ENCODE peak calls at places on chromosomes 4 and X, in eight cellular contexts. A, H, C, L, G, N, X and B are unnamed samples.

GRCh38 chr4:8495803-8496202 is 55.2 kb downstream of the TRMT44 start:
- DNase-seq in X (no peak), N (no peak), C (no peak), H (no peak), L (no peak), G (no peak), A (no peak), B (no peak)

GRCh38 chrX:154526901-154527675 is 11.1 kb upstream of the FAM3A start:
- DNase-seq in N (peak; percentile 84), X (peak; percentile 76), C (peak; percentile 67), G (peak; percentile 80), L (peak; percentile 80), A (peak; percentile 45), H (peak; percentile 86), B (peak; percentile 37)

GRCh38 chrX:110211340-110211739 is 106.5 kb downstream of the AMMECR1 start:
- DNase-seq in L (no peak), A (no peak), N (no peak), C (no peak), X (peak; percentile 33), H (no peak), G (no peak), B (no peak)

GRCh38 chr4:79657379-79657778 is 249.4 kb upstream of the GK2 start:
- DNase-seq in G (no peak), A (no peak), H (no peak), X (no peak), L (no peak), N (no peak), C (no peak), B (no peak)

GRCh38 chr4:36337665-36338064 is 56.2 kb downstream of the DTHD1 start:
- DNase-seq in L (no peak), G (no peak), H (no peak), X (no peak), N (no peak), C (no peak), A (no peak), B (no peak)

GRCh38 chr4:128427832-128428366 is 140.3 kb upstream of the PGRMC2 start:
- DNase-seq in N (peak; percentile 85), H (no peak), X (peak; percentile 86), L (peak; percentile 59), A (peak; percentile 56), C (no peak), G (no peak), B (peak; percentile 82)

GRCh38 chr4:44996276-44996845 is 270.0 kb upstream of the GNPDA2 start:
- DNase-seq in L (no peak), N (no peak), A (no peak), G (no peak), C (no peak), X (no peak), H (no peak), B (no peak)

GRCh38 chrX:44596277-44596676 is 53.6 kb upstream of the FUNDC1 start:
- DNase-seq in N (no peak), C (no peak), G (no peak), H (no peak), X (no peak), A (no peak), L (no peak), B (no peak)

GRCh38 chr4:1639299-1639868 is 44.7 kb downstream of the FAM53A start:
- DNase-seq in X (no peak), A (no peak), H (no peak), G (no peak), C (no peak), L (no peak), N (no peak), B (no peak)

GRCh38 chr4:26032572-26033320 is 118.7 kb downstream of the SMIM20 start:
- DNase-seq in C (no peak), X (peak; percentile 63), N (peak; percentile 91), L (no peak), G (no peak), A (peak; percentile 85), H (no peak), B (no peak)

GRCh38 chr4:15504041-15504440 is 34.4 kb downstream of the CC2D2A start:
- DNase-seq in G (no peak), A (no peak), X (no peak), H (no peak), L (no peak), N (no peak), C (no peak), B (no peak)

GRCh38 chr4:103097112-103097511 is 2.5 kb downstream of the BDH2 start:
- DNase-seq in L (no peak), A (no peak), N (no peak), G (no peak), H (no peak), X (no peak), C (no peak), B (no peak)

GRCh38 chr4:4533461-4534169 is 8.2 kb downstream of the STX18 start:
- DNase-seq in G (no peak), X (no peak), L (no peak), H (no peak), N (no peak), A (no peak), C (no peak), B (peak; percentile 54)

GRCh38 chrX:117895418-117895817 is 221.2 kb downstream of the KLHL13 start:
- DNase-seq in H (no peak), N (no peak), L (no peak), X (no peak), A (peak; percentile 3), G (no peak), C (no peak), B (no peak)

GRCh38 chr4:74969507-74970474 is 36.9 kb downstream of the PARM1 start:
- DNase-seq in H (peak; percentile 66), C (no peak), N (peak; percentile 5), G (no peak), A (no peak), X (peak; percentile 3), L (no peak), B (no peak)

GRCh38 chr4:149409186-149410056 is 406.2 kb downstream of the IQCM start:
- DNase-seq in H (peak; percentile 61), C (no peak), L (peak; percentile 85), A (peak; percentile 82), X (peak; percentile 84), N (peak; percentile 84), G (no peak), B (peak; percentile 26)

GRCh38 chrX:43753637-43754036 is 97.5 kb downstream of the MAOA start:
- DNase-seq in A (no peak), L (no peak), G (no peak), H (no peak), X (peak; percentile 5), C (no peak), N (no peak), B (no peak)

GRCh38 chrX:154048398-154048797 is 28.7 kb upstream of the IRAK1 start:
- DNase-seq in H (no peak), A (no peak), C (no peak), L (peak; percentile 61), G (no peak), N (no peak), X (no peak), B (no peak)

GRCh38 chrX:98637451-98637850 is 1753.7 kb downstream of the RPA4 start:
- DNase-seq in L (no peak), A (no peak), C (no peak), H (no peak), N (no peak), G (no peak), X (no peak), B (no peak)

GRCh38 chr4:84931274-84931673 is 35.2 kb downstream of the WDFY3 start:
- DNase-seq in X (no peak), H (no peak), C (no peak), A (no peak), L (no peak), N (no peak), G (no peak), B (no peak)

GRCh38 chrX:72045141-72045540 is 86.6 kb downstream of the RTL5 start:
- DNase-seq in G (no peak), X (peak; percentile 66), L (no peak), H (no peak), C (no peak), N (no peak), A (no peak), B (no peak)

GRCh38 chrX:1871887-1872286 is 257.0 kb downstream of the ASMT start:
- DNase-seq in A (no peak), H (no peak), X (no peak), L (no peak), G (no peak), C (no peak), N (no peak), B (no peak)

GRCh38 chr4:102454981-102455690 is 46.0 kb upstream of the NFKB1 start:
- DNase-seq in X (no peak), L (no peak), A (no peak), N (no peak), H (no peak), G (no peak), C (no peak), B (no peak)

GRCh38 chrX:68498508-68499379 is at the start of gene YIPF6:
- DNase-seq in L (peak; percentile 78), N (peak; percentile 75), C (peak; percentile 62), A (no peak), H (peak; percentile 86), X (peak; percentile 38), G (peak; percentile 75), B (no peak)

GRCh38 chrX:23185951-23186350 is 148.7 kb upstream of the PTCHD1 start:
- DNase-seq in N (no peak), H (no peak), A (no peak), C (no peak), G (no peak), X (no peak), L (no peak), B (no peak)

DNA sequence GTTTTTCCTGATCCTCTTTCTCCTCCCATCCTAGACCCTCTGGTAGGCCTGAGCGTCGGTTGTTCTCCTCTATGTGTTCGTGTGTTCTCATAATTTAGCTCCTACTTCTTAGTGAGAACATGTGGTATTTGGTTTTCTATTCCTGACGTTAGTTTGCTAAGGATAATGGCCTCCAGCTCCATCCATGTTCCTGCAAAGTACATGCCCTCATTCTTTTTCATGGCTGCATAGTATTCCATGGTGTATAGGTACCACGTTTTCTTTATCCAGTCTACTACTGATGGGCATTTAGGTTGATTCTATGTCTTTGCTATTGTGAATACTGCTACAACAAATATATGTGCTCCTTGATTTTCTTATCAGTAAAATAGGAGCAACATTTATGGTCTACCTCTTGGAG is 146.8 kb upstream of the PTCHD1 start:
- DNase-seq in C (no peak), N (no peak), G (no peak), L (no peak), H (no peak), X (no peak), A (no peak), B (no peak)
- TF ChIP-seq CTCF in C (no peak), N (no peak), G (no peak), L (no peak), H (no peak), X (no peak), A (no peak), B (no peak)

GRCh38 chrX:16278927-16279326 is 111.6 kb downstream of the MAGEB17 start:
- DNase-seq in A (no peak), G (no peak), L (no peak), H (no peak), C (no peak), X (no peak), N (no peak), B (no peak)
- TF ChIP-seq CTCF in A (no peak), G (peak; percentile 41), L (no peak), H (no peak), C (no peak), X (no peak), N (no peak), B (no peak)

GRCh38 chr4:76279462-76279861 is 27.1 kb upstream of the STBD1 start:
- DNase-seq in A (no peak), X (no peak), H (no peak), C (no peak), L (no peak), G (no peak), N (no peak), B (no peak)
- TF ChIP-seq CTCF in A (no peak), X (no peak), H (no peak), C (no peak), L (no peak), G (peak; percentile 42), N (no peak), B (no peak)

GRCh38 chrX:146278381-146278780 is 460.8 kb downstream of the SLITRK2 start:
- DNase-seq in H (no peak), A (no peak), N (no peak), X (peak; percentile 0), C (no peak), L (peak; percentile 35), G (no peak), B (no peak)
- TF ChIP-seq CTCF in H (no peak), A (no peak), N (no peak), X (peak; percentile 19), C (no peak), L (peak; percentile 25), G (peak; percentile 32), B (no peak)